ENCODE peak calls at places on chromosomes 2 and 18, in nine cellular contexts. One of them, this sample, is unnamed.

GRCh38 chr2:178542161-178542560 is 61.9 kb downstream of the PLEKHA3 start:
- DNase-seq in uterus: no peak
- DNase-seq in Peyer's patch: no peak
- DNase-seq in adrenal gland: no peak
- DNase-seq in right lobe of liver: no peak
- DNase-seq in HCT116: no peak
- DNase-seq in ovary: no peak
- DNase-seq in prostate gland: no peak
- DNase-seq in A549: no peak
- DNase-seq in this sample: no peak

GRCh38 chr2:232458051-232458660 is 2.2 kb downstream of the ALPI start:
- DNase-seq in uterus: no peak
- DNase-seq in adrenal gland: no peak
- DNase-seq in ovary: no peak
- DNase-seq in Peyer's patch: no peak
- DNase-seq in HCT116: no peak
- DNase-seq in A549: no peak
- DNase-seq in prostate gland: no peak
- DNase-seq in right lobe of liver: peak
- DNase-seq in this sample: peak

GRCh38 chr2:45833301-45833967 is 182.0 kb downstream of the PRKCE start:
- DNase-seq in adrenal gland: no peak
- DNase-seq in Peyer's patch: no peak
- DNase-seq in HCT116: no peak
- DNase-seq in prostate gland: no peak
- DNase-seq in right lobe of liver: no peak
- DNase-seq in uterus: no peak
- DNase-seq in ovary: no peak
- DNase-seq in A549: no peak
- DNase-seq in this sample: no peak

GRCh38 chr18:79809482-79810192 is 11.9 kb downstream of the KCNG2 start:
- DNase-seq in HCT116: no peak
- DNase-seq in Peyer's patch: no peak
- DNase-seq in A549: no peak
- DNase-seq in uterus: no peak
- DNase-seq in right lobe of liver: peak
- DNase-seq in ovary: no peak
- DNase-seq in adrenal gland: no peak
- DNase-seq in prostate gland: no peak
- DNase-seq in this sample: no peak

GRCh38 chr18:44598514-44598913 is 82.2 kb upstream of the SETBP1 start:
- DNase-seq in right lobe of liver: no peak
- DNase-seq in uterus: no peak
- DNase-seq in A549: no peak
- DNase-seq in ovary: no peak
- DNase-seq in adrenal gland: no peak
- DNase-seq in prostate gland: no peak
- DNase-seq in HCT116: no peak
- DNase-seq in Peyer's patch: no peak
- DNase-seq in this sample: no peak

GRCh38 chr18:34773378-34773777 is 63.3 kb downstream of the DTNA start:
- DNase-seq in uterus: no peak
- DNase-seq in prostate gland: no peak
- DNase-seq in HCT116: no peak
- DNase-seq in A549: no peak
- DNase-seq in adrenal gland: no peak
- DNase-seq in Peyer's patch: no peak
- DNase-seq in right lobe of liver: no peak
- DNase-seq in ovary: no peak
- DNase-seq in this sample: no peak

GRCh38 chr18:55780591-55781071 is 192.6 kb upstream of the TCF4 start:
- DNase-seq in right lobe of liver: no peak
- DNase-seq in uterus: no peak
- DNase-seq in A549: no peak
- DNase-seq in Peyer's patch: no peak
- DNase-seq in prostate gland: no peak
- DNase-seq in HCT116: no peak
- DNase-seq in adrenal gland: no peak
- DNase-seq in ovary: no peak
- DNase-seq in this sample: no peak

GRCh38 chr2:71672011-71672639 is 218.8 kb downstream of the DYSF start:
- DNase-seq in A549: no peak
- DNase-seq in prostate gland: peak
- DNase-seq in right lobe of liver: no peak
- DNase-seq in HCT116: no peak
- DNase-seq in Peyer's patch: peak
- DNase-seq in uterus: no peak
- DNase-seq in adrenal gland: no peak
- DNase-seq in ovary: no peak
- DNase-seq in this sample: peak

GRCh38 chr2:238521002-238521401 is 94.3 kb downstream of the ASB1 start:
- DNase-seq in ovary: no peak
- DNase-seq in adrenal gland: no peak
- DNase-seq in prostate gland: no peak
- DNase-seq in Peyer's patch: no peak
- DNase-seq in HCT116: no peak
- DNase-seq in A549: no peak
- DNase-seq in right lobe of liver: no peak
- DNase-seq in uterus: no peak
- DNase-seq in this sample: no peak

GRCh38 chr2:52629944-52630343 is 1137.7 kb upstream of the CHAC2 start:
- DNase-seq in A549: no peak
- DNase-seq in prostate gland: no peak
- DNase-seq in right lobe of liver: no peak
- DNase-seq in adrenal gland: no peak
- DNase-seq in Peyer's patch: no peak
- DNase-seq in HCT116: no peak
- DNase-seq in uterus: no peak
- DNase-seq in ovary: no peak
- DNase-seq in this sample: no peak

GRCh38 chr2:20665261-20666113 is 1.5 kb upstream of the GDF7 start:
- DNase-seq in prostate gland: no peak
- DNase-seq in HCT116: no peak
- DNase-seq in uterus: no peak
- DNase-seq in adrenal gland: peak
- DNase-seq in ovary: peak
- DNase-seq in Peyer's patch: no peak
- DNase-seq in A549: no peak
- DNase-seq in right lobe of liver: no peak
- DNase-seq in this sample: no peak

GRCh38 chr2:224586127-224586702 is 1.1 kb upstream of the CUL3 start:
- DNase-seq in A549: no peak
- DNase-seq in ovary: no peak
- DNase-seq in right lobe of liver: no peak
- DNase-seq in adrenal gland: no peak
- DNase-seq in HCT116: no peak
- DNase-seq in Peyer's patch: no peak
- DNase-seq in prostate gland: no peak
- DNase-seq in uterus: no peak
- DNase-seq in this sample: no peak

GRCh38 chr2:223051580-223052375 is at the start of gene KCNE4:
- DNase-seq in adrenal gland: peak
- DNase-seq in HCT116: no peak
- DNase-seq in uterus: peak
- DNase-seq in ovary: no peak
- DNase-seq in Peyer's patch: no peak
- DNase-seq in prostate gland: no peak
- DNase-seq in right lobe of liver: no peak
- DNase-seq in A549: no peak
- DNase-seq in this sample: no peak
- TF ChIP-seq POLR2A in adrenal gland: peak
- TF ChIP-seq POLR2A in HCT116: no peak
- TF ChIP-seq POLR2A in uterus: peak
- TF ChIP-seq POLR2A in ovary: peak
- TF ChIP-seq POLR2A in Peyer's patch: peak
- TF ChIP-seq POLR2A in prostate gland: no peak
- TF ChIP-seq POLR2A in right lobe of liver: peak
- TF ChIP-seq POLR2A in A549: no peak
- TF ChIP-seq POLR2A in this sample: no peak

DNA sequence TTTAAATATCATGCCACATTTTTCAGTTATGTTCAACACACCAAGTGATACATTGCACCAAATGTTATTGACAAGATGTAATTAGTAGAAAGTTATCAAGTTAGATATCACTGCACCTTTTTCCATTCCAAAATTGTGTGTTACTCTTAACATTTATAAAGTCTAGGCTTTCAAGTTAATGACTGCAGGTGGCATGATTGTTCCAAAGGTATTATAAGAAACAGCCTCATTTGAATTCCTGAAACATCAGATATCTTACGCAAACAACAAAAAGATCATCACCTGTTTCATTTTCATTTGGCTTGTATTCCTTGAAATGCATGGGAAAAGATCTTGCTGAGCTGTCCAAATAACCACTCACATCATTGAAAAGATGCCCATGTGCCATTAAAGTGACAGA is 1528.2 kb upstream of the ZEB2 start:
- DNase-seq in prostate gland: no peak
- DNase-seq in ovary: no peak
- DNase-seq in Peyer's patch: no peak
- DNase-seq in right lobe of liver: no peak
- DNase-seq in uterus: no peak
- DNase-seq in adrenal gland: no peak
- DNase-seq in A549: no peak
- DNase-seq in HCT116: no peak
- DNase-seq in this sample: no peak
- TF ChIP-seq CTCF in prostate gland: no peak
- TF ChIP-seq CTCF in ovary: no peak
- TF ChIP-seq CTCF in Peyer's patch: no peak
- TF ChIP-seq CTCF in right lobe of liver: peak
- TF ChIP-seq CTCF in uterus: no peak
- TF ChIP-seq CTCF in adrenal gland: no peak
- TF ChIP-seq CTCF in A549: no peak
- TF ChIP-seq CTCF in HCT116: no peak
- TF ChIP-seq CTCF in this sample: no peak

GRCh38 chr2:202378661-202379338 is 2.7 kb downstream of the BMPR2 start:
- DNase-seq in ovary: no peak
- DNase-seq in HCT116: no peak
- DNase-seq in uterus: no peak
- DNase-seq in A549: no peak
- DNase-seq in adrenal gland: no peak
- DNase-seq in Peyer's patch: no peak
- DNase-seq in prostate gland: no peak
- DNase-seq in right lobe of liver: no peak
- DNase-seq in this sample: no peak
- H3K4me3 ChIP-seq in ovary: peak
- H3K4me3 ChIP-seq in HCT116: no peak
- H3K4me3 ChIP-seq in uterus: peak
- H3K4me3 ChIP-seq in A549: peak
- H3K4me3 ChIP-seq in adrenal gland: peak
- H3K4me3 ChIP-seq in Peyer's patch: peak
- H3K4me3 ChIP-seq in prostate gland: peak
- H3K4me3 ChIP-seq in right lobe of liver: peak
- H3K4me3 ChIP-seq in this sample: no peak

GRCh38 chr18:46179306-46179705 is 75.1 kb downstream of the HAUS1 start:
- DNase-seq in right lobe of liver: no peak
- DNase-seq in ovary: no peak
- DNase-seq in A549: no peak
- DNase-seq in Peyer's patch: no peak
- DNase-seq in prostate gland: no peak
- DNase-seq in uterus: no peak
- DNase-seq in adrenal gland: no peak
- DNase-seq in HCT116: no peak
- DNase-seq in this sample: no peak

GRCh38 chr18:46171331-46171730 is 67.1 kb downstream of the HAUS1 start:
- DNase-seq in ovary: no peak
- DNase-seq in prostate gland: no peak
- DNase-seq in A549: no peak
- DNase-seq in HCT116: no peak
- DNase-seq in adrenal gland: no peak
- DNase-seq in right lobe of liver: no peak
- DNase-seq in uterus: no peak
- DNase-seq in Peyer's patch: no peak
- DNase-seq in this sample: no peak

GRCh38 chr18:46173393-46174316 is 69.5 kb downstream of the HAUS1 start:
- DNase-seq in A549: peak
- DNase-seq in Peyer's patch: peak
- DNase-seq in prostate gland: peak
- DNase-seq in uterus: peak
- DNase-seq in HCT116: peak
- DNase-seq in adrenal gland: peak
- DNase-seq in ovary: peak
- DNase-seq in right lobe of liver: peak
- DNase-seq in this sample: peak

GRCh38 chr18:46169464-46169941 is 65.3 kb downstream of the HAUS1 start:
- DNase-seq in adrenal gland: peak
- DNase-seq in A549: peak
- DNase-seq in HCT116: no peak
- DNase-seq in right lobe of liver: no peak
- DNase-seq in ovary: no peak
- DNase-seq in Peyer's patch: no peak
- DNase-seq in uterus: no peak
- DNase-seq in prostate gland: no peak
- DNase-seq in this sample: no peak

DNA sequence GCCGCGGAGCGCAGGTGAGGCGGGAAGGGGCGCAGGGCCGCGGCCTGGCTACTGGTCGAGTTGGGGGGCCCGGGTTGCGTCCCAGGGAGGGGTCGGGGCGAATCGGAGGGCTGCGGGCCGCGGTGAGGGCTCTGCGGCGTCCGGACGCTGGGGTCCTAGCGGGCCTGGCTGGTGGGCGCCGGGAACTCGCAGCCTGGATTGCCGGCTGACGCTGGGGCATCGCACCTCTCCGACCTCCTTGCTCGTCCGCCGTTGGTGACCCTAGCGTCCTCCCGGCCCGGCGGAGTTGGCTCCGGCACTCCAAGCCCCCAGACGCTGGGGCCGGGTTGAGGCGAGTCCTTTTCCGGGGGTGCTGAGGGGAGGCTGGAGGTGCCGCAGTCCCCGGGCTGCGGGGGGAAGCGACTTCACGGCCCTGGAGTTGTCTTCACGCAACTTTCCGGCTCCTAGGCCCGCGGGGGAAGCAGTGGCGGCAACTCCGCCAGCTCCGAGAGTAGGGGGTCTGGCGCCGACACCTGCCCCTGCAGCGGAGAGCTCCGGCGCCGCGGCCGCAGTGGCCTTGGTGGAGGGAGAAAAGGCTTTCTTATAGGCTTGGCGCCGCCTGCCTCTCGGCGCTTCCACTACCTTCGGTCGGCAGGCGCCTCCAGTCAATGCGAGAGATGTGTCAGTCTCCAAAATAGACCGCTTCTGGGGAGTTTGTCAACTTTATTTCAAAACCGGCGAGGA is 70.3 kb downstream of the HAUS1 start:
- DNase-seq in A549: no peak
- DNase-seq in uterus: peak
- DNase-seq in right lobe of liver: peak
- DNase-seq in HCT116: no peak
- DNase-seq in ovary: peak
- DNase-seq in prostate gland: peak
- DNase-seq in adrenal gland: peak
- DNase-seq in Peyer's patch: peak
- DNase-seq in this sample: no peak
- TF ChIP-seq POLR2A in A549: no peak
- TF ChIP-seq POLR2A in uterus: no peak
- TF ChIP-seq POLR2A in right lobe of liver: no peak
- TF ChIP-seq POLR2A in HCT116: no peak
- TF ChIP-seq POLR2A in ovary: no peak
- TF ChIP-seq POLR2A in prostate gland: no peak
- TF ChIP-seq POLR2A in adrenal gland: peak
- TF ChIP-seq POLR2A in Peyer's patch: no peak
- TF ChIP-seq POLR2A in this sample: no peak